ENCODE peak calls at places on chromosomes 3 and 15, in four cellular contexts. One of them, this sample, is unnamed.
A peak's percentile ranks its signal among the peaks of the same experiment; 100 is the strongest.

GRCh38 chr15:71329509-71330260 is 214.4 kb downstream of the THSD4 start:
- DNase-seq in neural crest cell: no peak
- DNase-seq in ELR: peak; percentile 61
- DNase-seq in NCI-H1436 treated with DMSO at 0.1 percent for 48 hours: no peak
- DNase-seq in this sample: peak; percentile 52

GRCh38 chr15:91476861-91477260 is 376.6 kb upstream of the SLCO3A1 start:
- DNase-seq in neural crest cell: no peak
- DNase-seq in ELR: no peak
- DNase-seq in NCI-H1436 treated with DMSO at 0.1 percent for 48 hours: no peak
- DNase-seq in this sample: no peak

GRCh38 chr3:168722091-168722490 is 626.4 kb upstream of the GOLIM4 start:
- DNase-seq in neural crest cell: no peak
- DNase-seq in ELR: no peak
- DNase-seq in NCI-H1436 treated with DMSO at 0.1 percent for 48 hours: no peak
- DNase-seq in this sample: no peak

GRCh38 chr3:118842147-118842863 is 192.3 kb downstream of the IGSF11 start:
- DNase-seq in neural crest cell: no peak
- DNase-seq in ELR: peak; percentile 12
- DNase-seq in NCI-H1436 treated with DMSO at 0.1 percent for 48 hours: no peak
- DNase-seq in this sample: no peak

GRCh38 chr3:25155696-25156471 is 272.2 kb upstream of the RARB start:
- DNase-seq in neural crest cell: peak; percentile 8
- DNase-seq in ELR: no peak
- DNase-seq in NCI-H1436 treated with DMSO at 0.1 percent for 48 hours: no peak
- DNase-seq in this sample: no peak

GRCh38 chr3:49602049-49602554 is 47.8 kb downstream of the BSN start:
- DNase-seq in neural crest cell: no peak
- DNase-seq in ELR: peak; percentile 69
- DNase-seq in NCI-H1436 treated with DMSO at 0.1 percent for 48 hours: no peak
- DNase-seq in this sample: no peak

GRCh38 chr15:75235760-75236729 is 22.1 kb upstream of the GOLGA6C start:
- DNase-seq in neural crest cell: no peak
- DNase-seq in ELR: no peak
- DNase-seq in NCI-H1436 treated with DMSO at 0.1 percent for 48 hours: no peak
- DNase-seq in this sample: no peak

GRCh38 chr15:101439285-101439919 is 50.1 kb downstream of the PCSK6 start:
- DNase-seq in neural crest cell: no peak
- DNase-seq in ELR: no peak
- DNase-seq in NCI-H1436 treated with DMSO at 0.1 percent for 48 hours: no peak
- DNase-seq in this sample: peak; percentile 25

GRCh38 chr3:150875548-150875947 is 29.7 kb downstream of the MINDY4B start:
- DNase-seq in neural crest cell: no peak
- DNase-seq in ELR: no peak
- DNase-seq in NCI-H1436 treated with DMSO at 0.1 percent for 48 hours: no peak
- DNase-seq in this sample: no peak

GRCh38 chr3:138726966-138727365 is 107.8 kb downstream of the PIK3CB start:
- DNase-seq in neural crest cell: no peak
- DNase-seq in ELR: no peak
- DNase-seq in NCI-H1436 treated with DMSO at 0.1 percent for 48 hours: no peak
- DNase-seq in this sample: peak; percentile 9

GRCh38 chr15:79930509-79930908 is 33.7 kb upstream of the MTHFS start:
- DNase-seq in neural crest cell: no peak
- DNase-seq in ELR: no peak
- DNase-seq in NCI-H1436 treated with DMSO at 0.1 percent for 48 hours: no peak
- DNase-seq in this sample: no peak

GRCh38 chr3:108183971-108184370 is 38.3 kb downstream of the IFT57 start:
- DNase-seq in neural crest cell: no peak
- DNase-seq in ELR: no peak
- DNase-seq in NCI-H1436 treated with DMSO at 0.1 percent for 48 hours: no peak
- DNase-seq in this sample: no peak

GRCh38 chr3:98732239-98733054 is 30.7 kb upstream of the ST3GAL6 start:
- DNase-seq in neural crest cell: peak; percentile 55
- DNase-seq in ELR: peak; percentile 53
- DNase-seq in NCI-H1436 treated with DMSO at 0.1 percent for 48 hours: no peak
- DNase-seq in this sample: peak; percentile 16

GRCh38 chr3:184085389-184085852 is 11.4 kb upstream of the HTR3E start:
- DNase-seq in neural crest cell: no peak
- DNase-seq in ELR: peak; percentile 53
- DNase-seq in NCI-H1436 treated with DMSO at 0.1 percent for 48 hours: no peak
- DNase-seq in this sample: peak; percentile 48

GRCh38 chr3:64530434-64531049 is 157.3 kb downstream of the ADAMTS9 start:
- DNase-seq in neural crest cell: peak; percentile 70
- DNase-seq in ELR: peak; percentile 62
- DNase-seq in NCI-H1436 treated with DMSO at 0.1 percent for 48 hours: no peak
- DNase-seq in this sample: peak; percentile 54

GRCh38 chr3:127762787-127763105 is 59.6 kb downstream of the MGLL start:
- DNase-seq in neural crest cell: no peak
- DNase-seq in ELR: no peak
- DNase-seq in NCI-H1436 treated with DMSO at 0.1 percent for 48 hours: no peak
- DNase-seq in this sample: no peak

GRCh38 chr3:158104346-158105020 is 1.7 kb downstream of the SHOX2 start:
- DNase-seq in neural crest cell: no peak
- DNase-seq in ELR: no peak
- DNase-seq in NCI-H1436 treated with DMSO at 0.1 percent for 48 hours: no peak
- DNase-seq in this sample: no peak

GRCh38 chr3:32325957-32326356 is 65.7 kb upstream of the CMTM7 start:
- DNase-seq in neural crest cell: no peak
- DNase-seq in ELR: no peak
- DNase-seq in NCI-H1436 treated with DMSO at 0.1 percent for 48 hours: no peak
- DNase-seq in this sample: no peak

GRCh38 chr3:107524214-107525100 is 1.7 kb downstream of the BBX start:
- DNase-seq in neural crest cell: peak; percentile 31
- DNase-seq in ELR: peak; percentile 83
- DNase-seq in NCI-H1436 treated with DMSO at 0.1 percent for 48 hours: no peak
- DNase-seq in this sample: peak; percentile 36

GRCh38 chr3:186609247-186609868 is 3.5 kb upstream of the AHSG start:
- DNase-seq in neural crest cell: no peak
- DNase-seq in ELR: peak; percentile 41
- DNase-seq in NCI-H1436 treated with DMSO at 0.1 percent for 48 hours: no peak
- DNase-seq in this sample: peak; percentile 42

GRCh38 chr3:104632947-104633346 is 733.8 kb upstream of the ALCAM start:
- DNase-seq in neural crest cell: no peak
- DNase-seq in ELR: peak; percentile 35
- DNase-seq in NCI-H1436 treated with DMSO at 0.1 percent for 48 hours: peak; percentile 84
- DNase-seq in this sample: no peak

GRCh38 chr15:52082197-52083036 is 30.2 kb downstream of the BCL2L10 start:
- DNase-seq in neural crest cell: no peak
- DNase-seq in ELR: no peak
- DNase-seq in NCI-H1436 treated with DMSO at 0.1 percent for 48 hours: no peak
- DNase-seq in this sample: no peak

GRCh38 chr3:46093327-46093932 is 66.1 kb upstream of the XCR1 start:
- DNase-seq in neural crest cell: no peak
- DNase-seq in ELR: no peak
- DNase-seq in NCI-H1436 treated with DMSO at 0.1 percent for 48 hours: no peak
- DNase-seq in this sample: no peak